ENCODE peak calls at places on chromosome 17, in four cellular contexts. One of them, this sample, is unnamed.

GRCh38 chr17:77400445-77400870 is 259.7 kb downstream of the SEC14L1 start:
- DNase-seq in H1: no peak
- DNase-seq in PC-3: no peak
- DNase-seq in K562: peak; percentile 50
- DNase-seq in this sample: no peak

GRCh38 chr17:82175951-82176350 is 36.7 kb downstream of the CCDC57 start:
- DNase-seq in PC-3: no peak
- DNase-seq in H1: no peak
- DNase-seq in K562: no peak
- DNase-seq in this sample: no peak

GRCh38 chr17:68531252-68531651 is 19.0 kb downstream of the PRKAR1A start:
- DNase-seq in K562: no peak
- DNase-seq in H1: no peak
- DNase-seq in PC-3: no peak
- DNase-seq in this sample: no peak

GRCh38 chr17:34837796-34838195 is 123.5 kb downstream of the CCT6B start:
- DNase-seq in K562: no peak
- DNase-seq in PC-3: no peak
- DNase-seq in H1: no peak
- DNase-seq in this sample: no peak

GRCh38 chr17:4782652-4783051 is 3.5 kb downstream of the VMO1 start:
- DNase-seq in PC-3: no peak
- DNase-seq in K562: peak; percentile 67
- DNase-seq in H1: peak; percentile 54
- DNase-seq in this sample: no peak

GRCh38 chr17:81120149-81120484 is 45.2 kb upstream of the PVALEF start:
- DNase-seq in PC-3: peak; percentile 28
- DNase-seq in K562: no peak
- DNase-seq in H1: no peak
- DNase-seq in this sample: no peak

GRCh38 chr17:3884188-3884587 is 8.7 kb downstream of the CAMKK1 start:
- DNase-seq in PC-3: no peak
- DNase-seq in H1: no peak
- DNase-seq in K562: no peak
- DNase-seq in this sample: no peak

GRCh38 chr17:3976675-3977171 is 12.5 kb upstream of the ATP2A3 start:
- DNase-seq in K562: no peak
- DNase-seq in PC-3: no peak
- DNase-seq in H1: no peak
- DNase-seq in this sample: no peak

GRCh38 chr17:17757391-17757791 is 76.1 kb downstream of the RAI1 start:
- DNase-seq in H1: no peak
- DNase-seq in PC-3: no peak
- DNase-seq in K562: no peak
- DNase-seq in this sample: no peak

GRCh38 chr17:74807925-74808324 is 31.8 kb upstream of the NAT9 start:
- DNase-seq in PC-3: no peak
- DNase-seq in K562: no peak
- DNase-seq in H1: no peak
- DNase-seq in this sample: no peak

GRCh38 chr17:40515491-40516041 is 14.1 kb upstream of the TNS4 start:
- DNase-seq in H1: no peak
- DNase-seq in K562: no peak
- DNase-seq in PC-3: no peak
- DNase-seq in this sample: no peak

GRCh38 chr17:68461122-68461539 is 3.8 kb upstream of the WIPI1 start:
- DNase-seq in H1: no peak
- DNase-seq in PC-3: no peak
- DNase-seq in K562: no peak
- DNase-seq in this sample: no peak

GRCh38 chr17:78737332-78737731 is 44.7 kb downstream of the CYTH1 start:
- DNase-seq in PC-3: peak; percentile 66
- DNase-seq in H1: no peak
- DNase-seq in K562: no peak
- DNase-seq in this sample: no peak

GRCh38 chr17:42289863-42290165 is 1.5 kb downstream of the STAT5A start:
- DNase-seq in H1: no peak
- DNase-seq in K562: no peak
- DNase-seq in PC-3: no peak
- DNase-seq in this sample: no peak

GRCh38 chr17:57875109-57876022 is 25.5 kb upstream of the MRPS23 start:
- DNase-seq in H1: peak; percentile 71
- DNase-seq in PC-3: peak; percentile 99
- DNase-seq in K562: peak; percentile 74
- DNase-seq in this sample: no peak

GRCh38 chr17:63170795-63171194 is 204.8 kb downstream of the TANC2 start:
- DNase-seq in PC-3: no peak
- DNase-seq in H1: no peak
- DNase-seq in K562: no peak
- DNase-seq in this sample: no peak

GRCh38 chr17:44804301-44805061 is 25.6 kb downstream of the GJC1 start:
- DNase-seq in K562: no peak
- DNase-seq in PC-3: no peak
- DNase-seq in H1: no peak
- DNase-seq in this sample: no peak

GRCh38 chr17:38674013-38674748 is 576 bp downstream of the EPOP start:
- DNase-seq in H1: peak; percentile 69
- DNase-seq in K562: peak; percentile 63
- DNase-seq in PC-3: no peak
- DNase-seq in this sample: no peak
- TF ChIP-seq EZH2 in H1: peak; percentile 88
- TF ChIP-seq EZH2 in K562: no peak
- TF ChIP-seq EZH2 in PC-3: no peak
- TF ChIP-seq EZH2 in this sample: peak; percentile 53

DNA sequence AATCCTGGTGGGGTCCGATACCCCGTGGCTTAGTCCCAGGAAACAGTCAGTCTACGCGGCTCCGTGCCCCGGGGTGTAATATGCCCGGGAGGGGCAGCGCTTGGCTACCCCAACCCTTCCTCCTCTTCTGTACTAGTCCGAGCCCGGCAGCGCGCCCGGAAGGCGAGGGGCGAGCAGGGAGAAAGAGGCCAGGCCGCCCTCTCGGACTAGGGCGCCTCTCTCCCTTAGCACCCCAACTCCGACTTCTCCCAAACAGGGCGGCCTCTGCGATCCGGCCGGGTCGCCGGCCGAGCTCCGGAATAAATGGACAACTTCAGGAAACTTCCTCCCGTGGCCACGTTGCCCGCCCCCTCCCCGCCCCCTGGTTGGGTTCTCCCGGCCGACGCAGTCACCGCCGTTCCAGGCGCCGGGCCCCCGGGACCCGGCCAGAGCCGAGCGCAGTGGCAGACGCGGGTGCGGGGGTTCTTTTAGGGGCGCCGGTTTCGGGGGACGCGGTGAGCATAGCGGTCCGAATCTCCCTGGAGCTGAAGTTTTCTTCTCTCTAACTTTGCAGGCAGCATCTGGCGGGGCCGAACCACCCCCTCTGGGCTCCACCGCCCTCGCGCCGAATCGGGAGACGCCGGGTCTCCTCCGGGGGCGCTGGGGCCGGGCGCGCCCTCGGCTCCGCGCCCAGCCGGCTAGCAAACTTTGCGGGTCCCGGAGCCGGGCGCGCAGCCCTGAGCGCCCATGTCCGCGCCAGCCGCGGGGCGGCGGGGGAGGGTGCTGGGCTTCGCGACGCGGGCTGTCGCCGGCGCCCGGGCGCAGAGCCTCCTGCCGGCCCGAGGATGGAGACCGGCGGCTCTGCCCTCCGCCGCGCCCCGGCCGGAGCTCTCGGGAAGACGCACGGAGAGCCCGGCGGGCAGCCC is at the start of gene SDK2:
- DNase-seq in PC-3: no peak
- DNase-seq in K562: no peak
- DNase-seq in H1: peak; percentile 75
- DNase-seq in this sample: no peak
- H3K9ac ChIP-seq in PC-3: no peak within 1 kb of the TSS
- H3K9ac ChIP-seq in K562: no peak within 1 kb of the TSS
- H3K9ac ChIP-seq in H1: no peak within 1 kb of the TSS
- H3K9ac ChIP-seq in this sample: peak within 1 kb of the TSS; percentile 65

DNA sequence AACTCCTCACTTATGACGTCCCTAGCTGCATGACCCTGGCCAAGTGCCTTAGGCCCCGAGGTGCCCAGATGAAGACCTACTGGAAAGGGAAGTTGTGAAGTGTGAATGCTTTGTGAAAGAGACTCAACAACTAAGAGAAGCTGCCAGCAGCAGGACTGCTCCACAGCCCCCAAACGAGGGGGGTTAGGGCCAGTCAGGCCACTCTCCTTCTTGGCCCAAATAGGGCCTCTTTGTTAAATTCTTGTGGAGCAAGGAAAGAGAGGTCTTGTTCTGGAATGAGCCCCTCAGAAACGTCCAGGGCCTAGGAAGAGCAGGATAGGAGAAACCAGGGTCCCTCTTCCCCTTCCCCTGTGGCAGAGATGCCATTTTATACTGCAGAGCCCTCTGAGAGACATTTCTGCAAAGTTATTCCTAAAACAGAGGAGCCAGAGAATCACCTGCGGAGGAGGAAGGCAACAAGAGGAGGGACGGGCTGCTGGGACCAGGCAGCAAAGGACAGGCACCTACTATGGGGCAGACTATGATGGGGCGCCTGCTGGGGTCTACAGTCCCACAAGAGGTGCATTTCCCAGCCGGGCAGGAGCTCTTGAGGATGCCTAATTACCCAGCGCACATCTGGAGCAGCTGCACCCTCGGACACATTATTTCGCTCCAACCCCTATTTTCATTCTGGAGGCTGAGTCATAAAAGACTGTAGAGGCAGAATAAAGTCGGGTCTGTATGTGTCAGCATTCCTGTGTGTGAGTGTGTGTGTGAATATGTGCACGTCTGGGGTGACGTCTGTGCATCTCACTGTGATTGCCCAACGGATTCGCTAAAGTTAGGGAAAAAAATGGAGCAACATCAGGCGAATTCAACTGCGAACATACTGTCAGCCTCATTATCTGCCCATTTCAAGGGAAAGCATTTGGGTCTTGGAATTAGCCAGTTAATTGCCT is 11.4 kb upstream of the HOXB9 start:
- DNase-seq in K562: no peak
- DNase-seq in H1: no peak
- DNase-seq in PC-3: peak; percentile 76
- DNase-seq in this sample: peak; percentile 23
- TF ChIP-seq EZH2 in K562: no peak
- TF ChIP-seq EZH2 in H1: peak; percentile 45
- TF ChIP-seq EZH2 in PC-3: no peak
- TF ChIP-seq EZH2 in this sample: peak; percentile 25

DNA sequence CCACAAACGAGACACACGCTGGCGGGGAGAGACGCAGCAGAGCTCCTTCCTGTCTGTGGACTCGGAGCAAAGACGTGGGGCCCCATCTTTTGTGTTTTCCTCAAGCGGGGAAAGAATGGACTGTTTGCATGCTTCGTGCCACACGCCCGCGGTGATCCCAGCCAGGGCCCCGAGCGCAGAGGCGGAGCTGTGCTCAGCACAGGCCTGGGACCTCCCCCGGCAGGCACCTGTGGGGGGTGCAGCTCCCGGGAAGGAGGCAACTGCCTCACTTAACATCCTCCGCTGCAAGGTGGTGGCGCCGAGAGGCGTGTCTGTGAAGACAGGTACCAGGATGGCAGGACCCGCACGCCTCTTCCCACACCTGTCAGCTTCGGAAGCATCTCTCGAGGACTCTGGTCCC is 19.2 kb downstream of the TRARG1 start:
- DNase-seq in PC-3: no peak
- DNase-seq in H1: peak; percentile 73
- DNase-seq in K562: peak; percentile 42
- DNase-seq in this sample: no peak
- H3K9ac ChIP-seq in PC-3: no peak overlapping the region
- H3K9ac ChIP-seq in H1: no peak overlapping the region
- H3K9ac ChIP-seq in K562: no peak overlapping the region
- H3K9ac ChIP-seq in this sample: no peak overlapping the region

GRCh38 chr17:2024572-2025219 is 438 bp downstream of the RTN4RL1 start:
- DNase-seq in PC-3: no peak
- DNase-seq in K562: no peak
- DNase-seq in H1: peak; percentile 67
- DNase-seq in this sample: no peak
- TF ChIP-seq EZH2 in PC-3: no peak
- TF ChIP-seq EZH2 in K562: no peak
- TF ChIP-seq EZH2 in H1: peak; percentile 99
- TF ChIP-seq EZH2 in this sample: no peak

GRCh38 chr17:56593741-56594527 is 435 bp downstream of the NOG start:
- DNase-seq in K562: no peak
- DNase-seq in H1: peak; percentile 82
- DNase-seq in PC-3: peak; percentile 79
- DNase-seq in this sample: no peak
- H3K9ac ChIP-seq in K562: no peak overlapping the region
- H3K9ac ChIP-seq in H1: no peak overlapping the region
- H3K9ac ChIP-seq in PC-3: peak overlapping the region; percentile 51
- H3K9ac ChIP-seq in this sample: peak overlapping the region; percentile 72

GRCh38 chr17:72890711-72891110 is 201.8 kb downstream of the SLC39A11 start:
- DNase-seq in K562: peak; percentile 39
- DNase-seq in H1: no peak
- DNase-seq in PC-3: peak; percentile 76
- DNase-seq in this sample: no peak
- TF ChIP-seq EZH2 in K562: no peak
- TF ChIP-seq EZH2 in H1: no peak
- TF ChIP-seq EZH2 in PC-3: no peak
- TF ChIP-seq EZH2 in this sample: no peak

GRCh38 chr17:75849724-75850123 is 5.4 kb downstream of the WBP2 start:
- DNase-seq in PC-3: no peak
- DNase-seq in K562: peak; percentile 49
- DNase-seq in H1: no peak
- DNase-seq in this sample: no peak
- H3K9ac ChIP-seq in PC-3: no peak overlapping the region
- H3K9ac ChIP-seq in K562: peak overlapping the region; percentile 29
- H3K9ac ChIP-seq in H1: no peak overlapping the region
- H3K9ac ChIP-seq in this sample: no peak overlapping the region

GRCh38 chr17:52124993-52125392 is 33.5 kb downstream of the CA10 start:
- DNase-seq in H1: no peak
- DNase-seq in PC-3: no peak
- DNase-seq in K562: no peak
- DNase-seq in this sample: no peak

GRCh38 chr17:52124561-52124960 is 34.0 kb downstream of the CA10 start:
- DNase-seq in PC-3: no peak
- DNase-seq in H1: no peak
- DNase-seq in K562: no peak
- DNase-seq in this sample: no peak

GRCh38 chr17:52134641-52135040 is 23.9 kb downstream of the CA10 start:
- DNase-seq in H1: no peak
- DNase-seq in K562: no peak
- DNase-seq in PC-3: peak; percentile 20
- DNase-seq in this sample: no peak

GRCh38 chr17:52128721-52129120 is 29.8 kb downstream of the CA10 start:
- DNase-seq in H1: no peak
- DNase-seq in K562: no peak
- DNase-seq in PC-3: no peak
- DNase-seq in this sample: no peak
- TF ChIP-seq EZH2 in H1: no peak
- TF ChIP-seq EZH2 in K562: no peak
- TF ChIP-seq EZH2 in PC-3: no peak
- TF ChIP-seq EZH2 in this sample: no peak

GRCh38 chr17:76051571-76051970 is 20.7 kb downstream of the SRP68 start:
- DNase-seq in K562: no peak
- DNase-seq in H1: no peak
- DNase-seq in PC-3: no peak
- DNase-seq in this sample: no peak
- H3K9ac ChIP-seq in K562: no peak overlapping the region
- H3K9ac ChIP-seq in H1: no peak overlapping the region
- H3K9ac ChIP-seq in PC-3: no peak overlapping the region
- H3K9ac ChIP-seq in this sample: no peak overlapping the region